ENCODE peak calls at places on chromosome 14, in ten cellular contexts. Y is neural progenitor cell, R is H9, C is IMR-90, A is SK-N-SH, W is fibroblast of lung, Z is HepG2, K is astrocyte, O is endothelial cell of umbilical vein, H is colonic mucosa. S is an unnamed sample. For H3K4me1, the result is how much of the 10 kb centered on the place peaks cover.

GRCh38 chr14:51926449-51926848 is 62.9 kb upstream of the RTRAF start:
- DNase-seq in O (no peak), K (no peak), W (no peak), Y (no peak), A (no peak), H (no peak), C (no peak), Z (no peak), R (no peak), S (no peak)

GRCh38 chr14:36768638-36769337 is 107.1 kb downstream of the PAX9 start:
- DNase-seq in Z (no peak), W (no peak), H (no peak), R (no peak), Y (no peak), A (no peak), O (no peak), K (no peak), C (no peak), S (no peak)

GRCh38 chr14:63910593-63911363 is 58.0 kb downstream of the SYNE2 start:
- DNase-seq in Z (no peak), O (no peak), H (no peak), C (peak), K (no peak), Y (peak), A (peak), W (no peak), R (no peak), S (no peak)

GRCh38 chr14:55129428-55130193 is 559 bp downstream of the LGALS3 start:
- DNase-seq in K (peak), H (peak), C (peak), Y (peak), Z (peak), W (peak), A (peak), O (peak), R (peak), S (peak)

GRCh38 chr14:103001651-103002396 is 55.5 kb downstream of the CDC42BPB start:
- DNase-seq in R (no peak), C (no peak), Y (no peak), O (no peak), A (no peak), Z (no peak), H (no peak), K (no peak), W (no peak), S (no peak)

GRCh38 chr14:34713122-34713680 is 1.2 kb downstream of the CFL2 start:
- DNase-seq in C (no peak), K (no peak), Z (no peak), O (no peak), W (no peak), R (no peak), A (no peak), Y (no peak), H (no peak), S (no peak)

GRCh38 chr14:22819191-22819988 is 4.2 kb upstream of the SLC7A7 start:
- DNase-seq in O (peak), A (no peak), H (peak), Y (no peak), C (peak), W (peak), R (peak), K (peak), Z (peak), S (peak)

GRCh38 chr14:56133547-56133946 is 15.3 kb downstream of the PELI2 start:
- DNase-seq in R (peak), O (no peak), K (no peak), W (no peak), H (no peak), C (no peak), A (no peak), Z (no peak), Y (peak), S (peak)

GRCh38 chr14:33285902-33286700 is 347.4 kb downstream of the NPAS3 start:
- DNase-seq in R (no peak), Y (no peak), A (no peak), K (no peak), W (no peak), Z (no peak), C (no peak), O (no peak), H (no peak), S (no peak)

GRCh38 chr14:65637780-65638179 is 225.2 kb downstream of the FUT8 start:
- DNase-seq in K (peak), O (no peak), R (no peak), Y (no peak), W (peak), H (no peak), Z (no peak), A (no peak), C (peak), S (no peak)

GRCh38 chr14:37862263-37862662 is 266.8 kb downstream of the TTC6 start:
- DNase-seq in K (no peak), H (no peak), O (no peak), C (no peak), A (no peak), W (no peak), R (no peak), Y (no peak), Z (no peak), S (no peak)

GRCh38 chr14:32779845-32780244 is 158.8 kb upstream of the NPAS3 start:
- DNase-seq in A (no peak), K (no peak), C (no peak), O (no peak), H (no peak), R (no peak), Y (no peak), W (no peak), Z (no peak), S (no peak)

GRCh38 chr14:49768301-49769121 is 558 bp downstream of the KLHDC2 start:
- DNase-seq in Z (peak), R (peak), K (peak), O (peak), A (peak), C (peak), Y (peak), W (peak), H (peak), S (peak)

GRCh38 chr14:54866588-54866987 is 36.0 kb downstream of the GCH1 start:
- DNase-seq in Z (peak), K (no peak), W (no peak), Y (no peak), A (no peak), C (peak), O (peak), R (no peak), H (no peak), S (no peak)

GRCh38 chr14:74973003-74973614 is 17.7 kb upstream of the PGF start:
- DNase-seq in Y (no peak), W (peak), O (peak), Z (no peak), C (peak), R (no peak), A (peak), K (peak), H (no peak), S (peak)

GRCh38 chr14:95185452-95186392 is 28.4 kb upstream of the DICER1 start:
- DNase-seq in O (peak), R (no peak), A (no peak), C (peak), W (peak), Z (no peak), K (no peak), Y (no peak), H (peak), S (no peak)

GRCh38 chr14:77547512-77547911 is 48.9 kb upstream of the ISM2 start:
- DNase-seq in R (peak), O (no peak), Z (no peak), A (no peak), W (no peak), H (no peak), K (no peak), C (no peak), Y (no peak), S (peak)

GRCh38 chr14:100538566-100539318 is 48.5 kb downstream of the BEGAIN start:
- DNase-seq in W (no peak), R (no peak), O (no peak), Y (no peak), H (no peak), A (peak), K (no peak), C (no peak), Z (no peak), S (peak)

GRCh38 chr14:77883479-77884238 is 83.8 kb downstream of the ADCK1 start:
- DNase-seq in R (no peak), K (no peak), Z (no peak), W (no peak), H (no peak), A (no peak), C (no peak), Y (no peak), O (no peak), S (no peak)

GRCh38 chr14:92890830-92891598 is 31.9 kb upstream of the CHGA start:
- DNase-seq in R (no peak), C (no peak), W (no peak), O (peak), H (no peak), Y (no peak), K (no peak), A (no peak), Z (no peak), S (no peak)

GRCh38 chr14:76473381-76474263 is 97.7 kb downstream of the ESRRB start:
- DNase-seq in C (peak), K (peak), H (no peak), Y (peak), A (no peak), W (peak), Z (no peak), R (peak), O (no peak), S (peak)

GRCh38 chr14:55450124-55450523 is 9.7 kb upstream of the TBPL2 start:
- DNase-seq in Y (no peak), H (no peak), R (no peak), K (no peak), C (no peak), O (no peak), W (no peak), Z (no peak), A (no peak), S (no peak)

GRCh38 chr14:28609228-28609828 is 157.3 kb upstream of the FOXG1 start:
- DNase-seq in R (peak), H (peak), K (peak), A (peak), Y (peak), W (peak), O (peak), C (peak), Z (peak), S (peak)

GRCh38 chr14:99273025-99273723 is 1.2 kb upstream of the BCL11B start:
- DNase-seq in R (peak), W (peak), Y (peak), O (peak), H (peak), C (no peak), Z (peak), K (no peak), A (peak), S (peak)

GRCh38 chr14:32370720-32371119 is 41.6 kb downstream of the AKAP6 start:
- DNase-seq in H (no peak), C (peak), R (no peak), Y (no peak), K (peak), A (no peak), O (peak), Z (no peak), W (peak), S (no peak)

GRCh38 chr14:49478784-49479183 is 107.4 kb downstream of the RPS29 start:
- DNase-seq in H (peak), W (no peak), O (no peak), Z (no peak), A (no peak), C (no peak), K (no peak), Y (no peak), R (no peak), S (no peak)

GRCh38 chr14:53338192-53338591 is 185.1 kb upstream of the DDHD1 start:
- DNase-seq in Y (no peak), K (peak), H (no peak), O (no peak), W (peak), R (no peak), Z (no peak), A (no peak), C (peak), S (no peak)

GRCh38 chr14:21874167-21874566 is 200.5 kb upstream of the OR4E1 start:
- DNase-seq in C (no peak), W (no peak), Z (no peak), A (no peak), H (no peak), K (no peak), R (no peak), O (peak), Y (no peak), S (no peak)

GRCh38 chr14:96893966-96894622 is 96.9 kb downstream of the VRK1 start:
- DNase-seq in W (no peak), C (no peak), K (no peak), H (no peak), A (no peak), O (no peak), R (no peak), Z (no peak), Y (no peak), S (no peak)

GRCh38 chr14:89543420-89543790 is 126.4 kb upstream of the FOXN3 start:
- DNase-seq in R (no peak), K (peak), A (no peak), C (no peak), H (no peak), Z (no peak), O (no peak), W (peak), Y (peak), S (no peak)

GRCh38 chr14:45838597-45838996 is 585.6 kb upstream of the MIS18BP1 start:
- DNase-seq in W (no peak), R (no peak), C (no peak), O (no peak), K (no peak), Z (no peak), Y (peak), A (no peak), H (no peak), S (no peak)

GRCh38 chr14:95521001-95521400 is 4.6 kb upstream of the SYNE3 start:
- DNase-seq in C (no peak), K (no peak), Y (no peak), W (no peak), R (no peak), O (no peak), H (no peak), Z (peak), A (no peak), S (no peak)

GRCh38 chr14:21498540-21499526 is 12.3 kb downstream of the METTL3 start:
- DNase-seq in A (peak), O (peak), H (no peak), Z (peak), R (no peak), C (peak), W (peak), Y (peak), K (peak), S (peak)

GRCh38 chr14:87934185-87934584 is 58.8 kb downstream of the GALC start:
- DNase-seq in Y (peak), R (no peak), K (no peak), C (peak), O (no peak), Z (no peak), W (peak), H (no peak), A (no peak), S (no peak)

GRCh38 chr14:64763801-64764511 is 59.7 kb downstream of the PLEKHG3 start:
- DNase-seq in H (no peak), C (peak), O (peak), W (peak), A (peak), Y (peak), R (no peak), K (peak), Z (no peak), S (peak)

GRCh38 chr14:22598099-22598895 is at the start of gene ABHD4:
- DNase-seq in O (peak), Z (peak), Y (peak), R (peak), H (peak), K (peak), A (peak), C (peak), W (peak), S (peak)

GRCh38 chr14:79043194-79043889 is 873.2 kb downstream of the NRXN3 start:
- DNase-seq in O (no peak), Y (no peak), R (no peak), Z (no peak), H (no peak), K (no peak), A (no peak), C (no peak), W (no peak), S (no peak)
- TF ChIP-seq CTCF in O (no peak), Y (no peak), R (no peak), Z (no peak), H (no peak), K (no peak), A (no peak), C (no peak), W (no peak), S (no peak)

GRCh38 chr14:106218189-106218588 is 691.8 kb downstream of the TMEM121 start:
- DNase-seq in C (no peak), R (no peak), Z (no peak), W (no peak), O (no peak), K (no peak), A (no peak), Y (no peak), H (no peak), S (no peak)

GRCh38 chr14:106210650-106211049 is 684.3 kb downstream of the TMEM121 start:
- DNase-seq in K (no peak), H (no peak), C (no peak), Z (no peak), Y (no peak), W (no peak), R (no peak), O (no peak), A (no peak), S (no peak)

GRCh38 chr14:106211489-106211888 is 685.1 kb downstream of the TMEM121 start:
- DNase-seq in Y (no peak), H (no peak), C (no peak), A (no peak), W (no peak), R (no peak), O (no peak), K (no peak), Z (no peak), S (no peak)

GRCh38 chr14:106209745-106210144 is 683.4 kb downstream of the TMEM121 start:
- DNase-seq in W (no peak), A (no peak), K (no peak), H (no peak), Z (no peak), C (no peak), Y (no peak), O (no peak), R (no peak), S (no peak)

GRCh38 chr14:106215229-106215628 is 688.8 kb downstream of the TMEM121 start:
- DNase-seq in Z (no peak), C (no peak), A (no peak), W (no peak), R (no peak), O (no peak), H (no peak), Y (no peak), K (no peak), S (no peak)
- H3K9ac ChIP-seq in Z (no peak), C (no peak), A (no peak), W (no peak), R (no peak), O (no peak), H (no peak), Y (no peak), K (no peak), S (no peak)

GRCh38 chr14:101815994-101816393 is 54.5 kb downstream of the PPP2R5C start:
- DNase-seq in H (no peak), O (no peak), A (no peak), Y (no peak), Z (no peak), W (no peak), C (no peak), R (no peak), K (no peak), S (no peak)

GRCh38 chr14:101812071-101812470 is 50.6 kb downstream of the PPP2R5C start:
- DNase-seq in R (no peak), H (no peak), W (no peak), O (no peak), Y (no peak), K (no peak), C (no peak), Z (no peak), A (no peak), S (no peak)

GRCh38 chr14:101813171-101813759 is 51.8 kb downstream of the PPP2R5C start:
- DNase-seq in R (no peak), O (peak), A (no peak), Y (no peak), H (peak), C (no peak), K (no peak), Z (no peak), W (no peak), S (no peak)

GRCh38 chr14:101814869-101815268 is 53.4 kb downstream of the PPP2R5C start:
- DNase-seq in H (no peak), Y (no peak), C (no peak), K (no peak), R (no peak), W (no peak), O (no peak), A (no peak), Z (no peak), S (no peak)

DNA sequence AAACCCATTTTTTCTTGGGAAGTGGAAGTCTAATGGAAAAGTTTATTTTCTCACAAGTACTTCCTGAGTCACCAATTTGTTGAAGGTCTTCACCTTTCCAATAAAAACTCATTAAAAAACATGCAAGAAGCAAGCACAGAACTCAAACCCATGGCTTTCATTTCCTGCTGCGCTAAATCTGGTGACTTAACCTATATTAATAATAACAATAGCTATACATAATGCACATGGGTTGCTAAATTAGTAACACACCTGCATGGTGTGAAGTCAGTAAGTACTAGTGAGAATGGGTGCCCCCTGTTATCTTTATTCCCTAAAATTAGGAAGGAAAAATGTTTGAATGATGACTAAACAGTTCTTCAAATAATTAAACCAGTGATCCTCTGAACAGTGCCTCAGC is 52.3 kb downstream of the PPP2R5C start:
- DNase-seq in H (no peak), Y (no peak), A (no peak), O (no peak), R (no peak), W (no peak), C (no peak), K (no peak), Z (no peak), S (no peak)
- H3K4me1 ChIP-seq in H (under half), Y (under half), A (under half), O (under half), R (under half), W (under half), C (under half), K (under half), Z (under half), S (under half)

DNA sequence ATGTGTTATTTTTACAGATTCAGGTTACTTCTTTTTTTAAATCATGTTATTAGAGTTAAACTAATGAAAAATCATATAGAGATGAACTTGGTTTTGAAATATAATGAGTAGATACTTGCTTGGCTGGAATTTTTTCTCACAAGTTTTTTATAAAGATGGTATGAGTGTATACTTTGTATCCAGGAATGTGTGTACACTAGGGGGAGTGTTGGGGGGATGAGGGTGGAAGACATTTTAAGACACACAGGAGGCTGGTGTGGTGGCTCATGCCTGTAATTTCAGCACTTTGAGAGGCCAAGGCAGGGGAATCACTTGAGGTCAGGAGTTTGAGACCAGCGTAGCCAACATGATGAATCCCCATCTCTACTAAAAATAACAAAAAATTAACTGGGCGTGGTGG is 23.2 kb downstream of the PPM1A start:
- DNase-seq in Y (no peak), R (no peak), K (no peak), W (no peak), A (no peak), C (no peak), O (no peak), H (no peak), Z (no peak), S (no peak)
- TF ChIP-seq CTCF in Y (peak), R (peak), K (no peak), W (no peak), A (no peak), C (no peak), O (no peak), H (no peak), Z (no peak), S (peak)

GRCh38 chr14:104722938-104723650 is 935 bp upstream of the ADSS1 start:
- DNase-seq in K (no peak), H (peak), C (no peak), Z (no peak), W (no peak), O (no peak), R (peak), A (no peak), Y (no peak), S (no peak)
- H3K9ac ChIP-seq in K (no peak), H (no peak), C (no peak), Z (no peak), W (no peak), O (no peak), R (no peak), A (no peak), Y (no peak), S (no peak)

DNA sequence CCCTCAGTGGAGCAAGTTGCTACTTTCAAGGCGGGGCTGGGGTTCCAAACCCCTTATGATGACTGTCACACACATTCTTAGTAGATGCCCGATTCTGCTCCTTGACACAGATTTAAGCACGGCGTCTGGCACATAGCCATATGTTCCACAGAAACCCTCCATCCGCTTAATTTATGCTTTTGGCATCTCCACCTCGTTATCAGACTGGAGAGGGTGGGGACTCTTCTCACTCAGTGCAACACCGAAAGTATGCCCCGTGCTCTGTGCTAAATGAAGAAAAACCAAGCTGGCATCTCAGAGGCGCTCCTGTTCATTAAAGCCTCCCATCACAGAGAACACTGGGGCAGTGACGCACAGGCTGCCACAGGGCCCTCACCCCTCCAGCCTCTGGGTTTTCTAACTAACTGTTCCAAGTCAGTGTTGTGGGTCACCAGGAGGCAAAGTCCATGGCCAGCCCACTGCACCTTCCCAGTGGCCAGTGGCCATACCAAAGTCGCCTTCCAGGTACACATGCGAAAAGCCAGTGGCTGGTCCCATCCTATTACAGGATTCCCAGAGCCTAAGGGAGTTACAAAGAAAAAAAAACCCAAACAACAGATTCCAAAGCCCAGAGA is 27.3 kb downstream of the CCDC88C start:
- DNase-seq in Y (no peak), Z (no peak), A (no peak), R (no peak), C (no peak), H (no peak), K (no peak), W (no peak), O (no peak), S (no peak)
- H3K4me1 ChIP-seq in Y (under half), Z (under half), A (under half), R (under half), C (under half), H (under half), K (under half), W (under half), O (under half), S (under half)

S was measured in endodermal cell.